ENCODE peak calls at places on chromosomes 16 and 17, in six cellular contexts. P, I, R, Q, W and T are unnamed samples.

GRCh38 chr17:4738136-4739121 is 1.2 kb upstream of the ZMYND15 start:
- DNase-seq in P (no peak), I (no peak), R (no peak), Q (no peak), W (no peak), T (no peak)

GRCh38 chr17:78368854-78369495 is 9.1 kb upstream of the SOCS3 start:
- DNase-seq in P (no peak), I (no peak), R (no peak), Q (no peak), W (no peak), T (no peak)

GRCh38 chr16:26118575-26118974 is 426.8 kb downstream of the HS3ST4 start:
- DNase-seq in P (no peak), I (peak), R (no peak), Q (no peak), W (no peak), T (no peak)

GRCh38 chr17:7932949-7933348 is 943 bp downstream of the CNTROB start:
- DNase-seq in P (peak), I (peak), R (peak), Q (no peak), W (peak), T (peak)

GRCh38 chr17:32909787-32910369 is 18.1 kb upstream of the TMEM98 start:
- DNase-seq in P (peak), I (peak), R (peak), Q (peak), W (peak), T (peak)

GRCh38 chr17:17896746-17897145 is 60.0 kb upstream of the SREBF1 start:
- DNase-seq in P (no peak), I (no peak), R (no peak), Q (no peak), W (no peak), T (no peak)

GRCh38 chr16:15672514-15673167 is 22.6 kb downstream of the NDE1 start:
- DNase-seq in P (no peak), I (no peak), R (peak), Q (peak), W (peak), T (no peak)

GRCh38 chr17:81400154-81400938 is 5.1 kb downstream of the BAHCC1 start:
- DNase-seq in P (no peak), I (no peak), R (no peak), Q (no peak), W (no peak), T (no peak)

GRCh38 chr16:3580686-3581085 is 3.5 kb upstream of the NLRC3 start:
- DNase-seq in P (no peak), I (no peak), R (no peak), Q (no peak), W (peak), T (no peak)

GRCh38 chr17:43392397-43392796 is 6.4 kb upstream of the ARL4D start:
- DNase-seq in P (no peak), I (no peak), R (no peak), Q (no peak), W (no peak), T (no peak)

GRCh38 chr17:53633856-53634255 is 188.9 kb upstream of the KIF2B start:
- DNase-seq in P (no peak), I (no peak), R (no peak), Q (no peak), W (no peak), T (no peak)

GRCh38 chr17:2058521-2059124 is 3.7 kb downstream of the HIC1 start:
- DNase-seq in P (peak), I (no peak), R (no peak), Q (no peak), W (no peak), T (peak)

GRCh38 chr17:46901291-46901690 is 21.7 kb upstream of the GOSR2 start:
- DNase-seq in P (no peak), I (no peak), R (no peak), Q (no peak), W (no peak), T (no peak)

GRCh38 chr16:27083861-27084261 is 17.1 kb downstream of the C16orf82 start:
- DNase-seq in P (no peak), I (no peak), R (no peak), Q (no peak), W (no peak), T (no peak)

GRCh38 chr16:11697319-11697718 is 29.1 kb downstream of the SNN start:
- DNase-seq in P (no peak), I (no peak), R (no peak), Q (no peak), W (no peak), T (no peak)

GRCh38 chr16:27558434-27558833 is 8.5 kb downstream of the KATNIP start:
- DNase-seq in P (no peak), I (no peak), R (no peak), Q (no peak), W (no peak), T (no peak)

GRCh38 chr16:54080524-54081008 is 206.0 kb downstream of the IRX3 start:
- DNase-seq in P (no peak), I (no peak), R (peak), Q (no peak), W (peak), T (no peak)

GRCh38 chr17:64457156-64457555 is 8.2 kb downstream of the MILR1 start:
- DNase-seq in P (peak), I (no peak), R (peak), Q (no peak), W (peak), T (no peak)

GRCh38 chr16:3938843-3939624 is 58.5 kb upstream of the CREBBP start:
- DNase-seq in P (peak), I (no peak), R (peak), Q (peak), W (no peak), T (peak)

GRCh38 chr17:5707482-5707881 is 123.2 kb upstream of the NLRP1 start:
- DNase-seq in P (no peak), I (no peak), R (no peak), Q (no peak), W (no peak), T (no peak)

GRCh38 chr16:11612110-11612981 is 25.6 kb upstream of the LITAF start:
- DNase-seq in P (peak), I (no peak), R (no peak), Q (no peak), W (no peak), T (no peak)

GRCh38 chr16:85055503-85056210 is 28.1 kb downstream of the KIAA0513 start:
- DNase-seq in P (peak), I (no peak), R (peak), Q (peak), W (no peak), T (peak)

GRCh38 chr17:13477180-13477611 is 124.5 kb downstream of the HS3ST3A1 start:
- DNase-seq in P (no peak), I (no peak), R (peak), Q (no peak), W (no peak), T (no peak)

GRCh38 chr16:25258856-25259179 is 1.2 kb upstream of the ZKSCAN2 start:
- DNase-seq in P (peak), I (no peak), R (no peak), Q (no peak), W (no peak), T (no peak)

GRCh38 chr16:84391151-84391873 is 23.0 kb downstream of the ATP2C2 start:
- DNase-seq in P (no peak), I (no peak), R (no peak), Q (no peak), W (no peak), T (no peak)

GRCh38 chr16:57786632-57787518 is 15.4 kb downstream of the KIFC3 start:
- DNase-seq in P (no peak), I (no peak), R (no peak), Q (no peak), W (no peak), T (no peak)

GRCh38 chr17:71180801-71181385 is 939.9 kb upstream of the SOX9 start:
- DNase-seq in P (no peak), I (peak), R (peak), Q (no peak), W (peak), T (no peak)

GRCh38 chr17:78506454-78507309 is 70.5 kb downstream of the DNAH17 start:
- DNase-seq in P (no peak), I (no peak), R (no peak), Q (no peak), W (no peak), T (no peak)

GRCh38 chr17:64174686-64175456 is 44.9 kb upstream of the ERN1 start:
- DNase-seq in P (no peak), I (no peak), R (peak), Q (no peak), W (no peak), T (no peak)

GRCh38 chr17:80683625-80684100 is 139.0 kb downstream of the RPTOR start:
- DNase-seq in P (no peak), I (no peak), R (no peak), Q (no peak), W (no peak), T (no peak)

GRCh38 chr17:8728991-8729390 is 15.6 kb downstream of the CCDC42 start:
- DNase-seq in P (no peak), I (no peak), R (no peak), Q (no peak), W (no peak), T (no peak)

GRCh38 chr17:17971431-17972125 is 622 bp downstream of the TOM1L2 start:
- DNase-seq in P (peak), I (no peak), R (no peak), Q (no peak), W (no peak), T (no peak)